ENCODE peak calls at places on chromosomes 2 and 18, in five cellular contexts. X, S, E, H and W are unnamed samples.

GRCh38 chr2:240925576-240926515 is 19.7 kb downstream of the CROCC2 start:
- DNase-seq in X (no peak), S (no peak), E (no peak), H (peak), W (no peak)

GRCh38 chr2:8543412-8544167 is 138.3 kb upstream of the ID2 start:
- DNase-seq in X (peak), S (peak), E (peak), H (no peak), W (peak)

GRCh38 chr2:174690026-174690425 is 74.2 kb downstream of the CHRNA1 start:
- DNase-seq in X (no peak), S (no peak), E (no peak), H (no peak), W (no peak)

GRCh38 chr18:66271927-66272326 is 332.0 kb downstream of the CDH19 start:
- DNase-seq in X (no peak), S (no peak), E (no peak), H (no peak), W (no peak)

GRCh38 chr18:9029131-9029530 is 73.4 kb upstream of the NDUFV2 start:
- DNase-seq in X (no peak), S (no peak), E (peak), H (no peak), W (no peak)

GRCh38 chr2:165793161-165793778 is 777 bp downstream of the GALNT3 start:
- DNase-seq in X (no peak), S (no peak), E (peak), H (peak), W (no peak)

GRCh38 chr2:234753701-234754100 is 198.1 kb upstream of the SH3BP4 start:
- DNase-seq in X (no peak), S (no peak), E (no peak), H (no peak), W (no peak)

GRCh38 chr18:77263471-77263774 is 13.8 kb downstream of the GALR1 start:
- DNase-seq in X (no peak), S (no peak), E (no peak), H (no peak), W (no peak)

GRCh38 chr2:109386004-109386695 is 227.6 kb downstream of the SEPTIN10 start:
- DNase-seq in X (no peak), S (no peak), E (no peak), H (no peak), W (no peak)

GRCh38 chr2:187383043-187383800 is 64.8 kb downstream of the CALCRL start:
- DNase-seq in X (no peak), S (no peak), E (peak), H (no peak), W (no peak)

GRCh38 chr2:64654063-64654811 is 524 bp upstream of the SERTAD2 start:
- DNase-seq in X (peak), S (no peak), E (peak), H (peak), W (peak)

GRCh38 chr2:72695676-72696075 is 130.2 kb downstream of the EXOC6B start:
- DNase-seq in X (no peak), S (no peak), E (no peak), H (no peak), W (no peak)

GRCh38 chr2:12791906-12792305 is 75.2 kb downstream of the TRIB2 start:
- DNase-seq in X (no peak), S (no peak), E (no peak), H (no peak), W (no peak)